ENCODE peak calls at places on chromosomes 4 and X, in eight cellular contexts. F is activated CD4-positive, alpha-beta T cell treated with anti-CD3 and anti-CD28 coated beads, Interleukin-2, amount 50 U/mL, for 24 hours; P is AG04449; I is SIG-M5; C is effector memory CD4-positive, alpha-beta T cell; H is head of caudate nucleus; L is WERI-Rb-1; Z is cardiac fibroblast. Q is an unnamed sample.

GRCh38 chrX:96906741-96907140 is 23.0 kb downstream of the RPA4 start:
- DNase-seq in C (no peak), P (no peak), F (no peak), H (no peak), I (no peak), L (no peak), Z (peak; percentile 55), Q (no peak)

GRCh38 chr4:118351851-118352827 is 664 bp downstream of the PRSS12 start:
- DNase-seq in L (peak; percentile 82), P (no peak), C (no peak), F (no peak), Z (peak; percentile 36), H (no peak), I (no peak), Q (no peak)

GRCh38 chrX:49040376-49040955 is 2.7 kb downstream of the TFE3 start:
- DNase-seq in P (no peak), I (no peak), L (no peak), F (no peak), C (no peak), H (no peak), Z (peak; percentile 59), Q (no peak)

GRCh38 chr4:185068837-185069236 is 50.5 kb downstream of the HELT start:
- DNase-seq in Z (no peak), C (no peak), P (no peak), L (no peak), I (no peak), F (no peak), H (no peak), Q (no peak)

GRCh38 chrX:23403849-23404248 is 69.2 kb downstream of the PTCHD1 start:
- DNase-seq in I (no peak), L (peak; percentile 15), Z (peak; percentile 2), F (no peak), H (no peak), P (no peak), C (no peak), Q (no peak)

GRCh38 chrX:40249582-40249981 is 151.8 kb upstream of the BCOR start:
- DNase-seq in Z (no peak), H (no peak), P (no peak), F (no peak), I (no peak), L (no peak), C (no peak), Q (no peak)

GRCh38 chr4:112327950-112328349 is 30.8 kb downstream of the ALPK1 start:
- DNase-seq in Z (peak; percentile 78), L (no peak), I (no peak), P (peak; percentile 31), F (no peak), H (no peak), C (no peak), Q (peak; percentile 67)

GRCh38 chr4:71473541-71474240 is 134.9 kb downstream of the SLC4A4 start:
- DNase-seq in L (no peak), F (no peak), P (no peak), C (no peak), Z (no peak), I (no peak), H (no peak), Q (no peak)

GRCh38 chrX:13906103-13906502 is 89.2 kb upstream of the GPM6B start:
- DNase-seq in F (no peak), P (no peak), I (no peak), L (no peak), C (no peak), Z (no peak), H (no peak), Q (peak; percentile 82)

GRCh38 chr4:87950516-87950915 is 25.0 kb upstream of the SPP1 start:
- DNase-seq in Z (no peak), I (no peak), H (no peak), F (no peak), C (no peak), L (no peak), P (no peak), Q (no peak)

GRCh38 chr4:40506492-40506891 is 123.2 kb downstream of the RBM47 start:
- DNase-seq in H (no peak), I (no peak), C (no peak), Z (no peak), L (no peak), P (no peak), F (no peak), Q (no peak)

GRCh38 chr4:8209997-8210396 is 10.9 kb downstream of the SH3TC1 start:
- DNase-seq in H (no peak), P (no peak), Z (no peak), L (no peak), F (no peak), C (no peak), I (no peak), Q (no peak)

GRCh38 chr4:2570551-2571222 is 34.2 kb downstream of the FAM193A start:
- DNase-seq in Z (no peak), F (peak; percentile 25), C (no peak), P (no peak), H (no peak), L (no peak), I (no peak), Q (no peak)

GRCh38 chr4:81792521-81792920 is 320.8 kb upstream of the RASGEF1B start:
- DNase-seq in C (no peak), P (no peak), I (no peak), L (no peak), F (no peak), Z (no peak), H (no peak), Q (no peak)

GRCh38 chrX:40300286-40300890 is 202.6 kb upstream of the BCOR start:
- DNase-seq in L (no peak), Z (no peak), P (no peak), F (no peak), C (no peak), I (no peak), H (no peak), Q (no peak)

GRCh38 chr4:149914521-149915115 is 99.0 kb upstream of the IQCM start:
- DNase-seq in I (no peak), H (no peak), F (no peak), C (no peak), L (peak; percentile 76), Z (peak; percentile 73), P (no peak), Q (peak; percentile 7)

Q was measured in Ammon's horn.